ENCODE peak calls at places on chromosomes 11 and 22, in five cellular contexts. S, E, Y, G and Z are unnamed samples. For H3K4me1, the result is how much of the 10 kb centered on the place peaks cover.

GRCh38 chr11:64206457-64207246 is at the start of gene FERMT3:
- DNase-seq in G (peak), Y (no peak), E (no peak), S (no peak), Z (no peak)

GRCh38 chr11:61598886-61599868 is 18.3 kb upstream of the SYT7 start:
- DNase-seq in G (no peak), Y (no peak), E (peak), S (peak), Z (peak)

GRCh38 chr11:116928102-116928777 is 90.8 kb upstream of the APOA1 start:
- DNase-seq in Y (no peak), E (no peak), S (no peak), G (no peak), Z (no peak)

GRCh38 chr11:76173663-76174062 is 32.6 kb downstream of the WNT11 start:
- DNase-seq in E (no peak), G (no peak), S (no peak), Y (no peak), Z (no peak)

GRCh38 chr11:44600739-44601416 is 35.4 kb downstream of the CD82 start:
- DNase-seq in G (no peak), S (peak), E (peak), Y (no peak), Z (peak)

GRCh38 chr11:131888230-131888826 is 517.9 kb downstream of the NTM start:
- DNase-seq in S (peak), G (no peak), Y (no peak), E (no peak), Z (peak)

GRCh38 chr11:79412761-79413160 is 28.1 kb downstream of the TENM4 start:
- DNase-seq in Y (no peak), S (peak), G (no peak), E (no peak), Z (no peak)

GRCh38 chr11:46894506-46894905 is 23.8 kb downstream of the LRP4 start:
- DNase-seq in Y (no peak), G (no peak), E (no peak), S (no peak), Z (no peak)

GRCh38 chr11:10505278-10506012 is 35.5 kb downstream of the RNF141 start:
- DNase-seq in E (no peak), S (no peak), Y (no peak), G (no peak), Z (no peak)

GRCh38 chr11:13143486-13144297 is 133.9 kb upstream of the BMAL1 start:
- DNase-seq in E (no peak), G (peak), S (no peak), Y (no peak), Z (no peak)

GRCh38 chr11:115941481-115941993 is 437.3 kb upstream of the CADM1 start:
- DNase-seq in Y (no peak), E (no peak), S (peak), G (no peak), Z (peak)

GRCh38 chr11:117885777-117886176 is 9.3 kb upstream of the FXYD6 start:
- DNase-seq in E (no peak), Y (no peak), S (no peak), G (peak), Z (peak)

GRCh38 chr11:65589444-65590239 is 6.0 kb downstream of the KCNK7 start:
- DNase-seq in Y (no peak), G (no peak), E (no peak), S (no peak), Z (no peak)

GRCh38 chr11:13339196-13340153 is 61.9 kb downstream of the BMAL1 start:
- DNase-seq in E (no peak), G (no peak), S (peak), Y (peak), Z (peak)

GRCh38 chr22:40684728-40685127 is 5.4 kb downstream of the MCHR1 start:
- DNase-seq in S (no peak), Y (no peak), G (no peak), E (peak), Z (no peak)

GRCh38 chr11:109986488-109986887 is 106.7 kb upstream of the ZC3H12C start:
- DNase-seq in E (no peak), S (no peak), Y (no peak), G (no peak), Z (no peak)

GRCh38 chr11:59938718-59939117 is 486 bp downstream of the OOSP1 start:
- DNase-seq in E (no peak), Y (no peak), G (no peak), S (no peak), Z (no peak)

GRCh38 chr22:43508489-43508888 is 96.7 kb downstream of the MPPED1 start:
- DNase-seq in Y (no peak), E (no peak), S (no peak), G (no peak), Z (no peak)

GRCh38 chr11:119056397-119056999 is 507 bp downstream of the HYOU1 start:
- DNase-seq in E (peak), G (peak), S (peak), Y (peak), Z (peak)

GRCh38 chr22:31253949-31254348 is 38.3 kb downstream of the PIK3IP1 start:
- DNase-seq in Y (no peak), S (no peak), G (peak), E (peak), Z (no peak)

GRCh38 chr11:352456-353180 is 16.7 kb upstream of the B4GALNT4 start:
- DNase-seq in G (no peak), Y (no peak), S (no peak), E (no peak), Z (no peak)

GRCh38 chr11:60918941-60919275 is 5.0 kb downstream of the TMEM109 start:
- DNase-seq in Y (no peak), S (peak), G (no peak), E (no peak), Z (peak)

GRCh38 chr22:26339755-26340154 is 89.3 kb upstream of the ASPHD2 start:
- DNase-seq in S (no peak), E (no peak), G (no peak), Y (no peak), Z (no peak)

GRCh38 chr22:30290679-30291333 is 1.5 kb upstream of the CASTOR1 start:
- DNase-seq in G (peak), E (peak), S (peak), Y (no peak), Z (peak)

GRCh38 chr11:132943737-132944556 is 588.4 kb downstream of the OPCML start:
- DNase-seq in E (peak), Y (no peak), G (no peak), S (no peak), Z (no peak)

GRCh38 chr11:34149786-34150185 is 44.4 kb downstream of the NAT10 start:
- DNase-seq in S (no peak), E (peak), Y (peak), G (no peak), Z (no peak)

GRCh38 chr11:114161486-114162250 is 102.2 kb downstream of the ZBTB16 start:
- DNase-seq in Y (no peak), G (no peak), E (no peak), S (no peak), Z (no peak)

GRCh38 chr11:114162719-114163123 is 103.2 kb downstream of the ZBTB16 start:
- DNase-seq in S (peak), Y (peak), G (peak), E (no peak), Z (peak)

GRCh38 chr11:114163830-114164401 is 104.4 kb downstream of the ZBTB16 start:
- DNase-seq in Y (no peak), G (no peak), E (no peak), S (no peak), Z (peak)

GRCh38 chr11:114164546-114164945 is 105.0 kb downstream of the ZBTB16 start:
- DNase-seq in G (no peak), Y (no peak), E (no peak), S (no peak), Z (no peak)

DNA sequence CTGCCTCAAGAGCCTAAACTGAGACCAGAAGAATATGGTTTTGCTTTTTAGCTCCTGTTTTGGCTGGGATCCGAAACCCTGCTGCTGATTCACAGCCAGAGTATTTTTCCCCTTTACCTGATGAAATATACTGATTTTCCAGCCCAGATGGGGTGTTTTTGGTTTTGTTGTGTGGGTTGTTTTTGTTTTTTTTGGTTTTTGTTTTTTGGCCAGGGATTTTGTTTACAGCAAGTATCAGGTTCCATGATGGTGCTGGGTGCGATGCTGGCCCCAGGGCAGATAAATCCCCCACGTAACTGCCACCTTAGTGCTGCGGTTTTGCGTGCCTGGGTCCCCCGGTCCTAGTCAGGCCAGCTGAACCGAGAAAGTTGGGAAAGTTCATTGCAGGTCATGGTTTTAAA is 103.7 kb downstream of the ZBTB16 start:
- DNase-seq in Y (no peak), S (peak), G (no peak), E (no peak), Z (peak)
- H3K4me1 ChIP-seq in Y (under half), S (under half), G (under half), E (under half), Z (under half)

DNA sequence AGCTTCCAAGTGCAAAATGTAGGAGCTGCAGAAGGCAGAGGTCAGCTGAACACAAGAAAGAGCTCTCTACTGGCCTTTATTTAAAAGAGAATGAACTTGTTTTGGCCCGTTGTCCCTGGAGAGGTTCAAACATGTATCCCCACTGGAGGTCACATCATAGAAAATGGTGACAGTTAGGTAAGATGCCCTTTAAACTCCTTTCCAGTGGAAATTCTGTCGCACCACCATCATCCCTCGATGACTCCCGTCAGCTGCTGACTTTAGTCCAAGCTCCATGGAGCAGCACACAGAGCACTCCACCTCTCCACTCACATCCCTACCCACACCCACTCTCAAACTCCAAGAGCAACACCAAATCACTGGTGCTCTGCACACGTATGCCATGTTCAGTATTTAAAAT is 15.2 kb upstream of the P4HA3 start:
- DNase-seq in G (no peak), Y (no peak), E (no peak), S (no peak), Z (no peak)
- H3K4me1 ChIP-seq in G (under half), Y (under half), E (under half), S (under half), Z (under half)

GRCh38 chr11:122695076-122695620 is 39.6 kb downstream of the UBASH3B start:
- DNase-seq in E (no peak), S (no peak), G (no peak), Y (no peak), Z (no peak)
- H3K4me1 ChIP-seq in E (under half), S (under half), G (under half), Y (under half), Z (under half)

GRCh38 chr22:19290400-19291217 is 910 bp downstream of the CLTCL1 start:
- DNase-seq in Y (no peak), S (no peak), G (no peak), E (peak), Z (no peak)

GRCh38 chr22:19285831-19286230 is 5.7 kb downstream of the CLTCL1 start:
- DNase-seq in G (no peak), Y (no peak), S (no peak), E (no peak), Z (no peak)

GRCh38 chr22:19289475-19290161 is 1.9 kb downstream of the CLTCL1 start:
- DNase-seq in E (no peak), S (peak), G (no peak), Y (no peak), Z (peak)

GRCh38 chr22:19287076-19287724 is 4.3 kb downstream of the CLTCL1 start:
- DNase-seq in S (peak), G (no peak), Y (no peak), E (peak), Z (peak)

DNA sequence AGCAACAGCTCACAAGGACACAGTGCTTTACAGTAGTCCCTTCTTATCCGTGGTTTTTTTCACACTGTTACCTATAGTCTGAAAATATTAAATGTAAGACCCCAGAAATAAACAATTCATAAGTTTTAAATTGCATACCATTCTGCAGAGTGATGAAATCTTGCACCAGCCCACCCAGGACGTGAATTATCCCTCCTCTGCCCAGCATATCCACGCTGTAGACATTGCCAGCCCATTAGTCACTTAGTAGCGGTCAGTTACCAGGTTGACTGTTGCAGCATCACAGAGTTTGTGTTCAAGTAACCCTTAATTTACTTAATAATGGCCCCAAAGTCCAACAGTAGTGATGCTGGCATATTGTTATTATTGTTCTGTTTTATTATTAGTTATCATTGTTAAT is 3.6 kb downstream of the CLTCL1 start:
- DNase-seq in Y (no peak), S (peak), G (no peak), E (no peak), Z (peak)
- H3K4me1 ChIP-seq in Y (half or more), S (under half), G (under half), E (under half), Z (under half)

GRCh38 chr11:83044958-83045712 is 26.6 kb downstream of the RAB30 start:
- DNase-seq in E (peak), S (peak), G (no peak), Y (peak), Z (peak)
- H3K4me1 ChIP-seq in E (under half), S (under half), G (under half), Y (half or more), Z (under half)